ENCODE peak calls at places on chromosome X, in four cellular contexts. T, Q, X and P are unnamed samples. For H3K9me3, the result is how much of the 10 kb centered on the place peaks cover.

GRCh38 chrX:39753296-39753996 is 344.3 kb downstream of the BCOR start:
- DNase-seq in T (no peak), Q (no peak), X (peak), P (no peak)

GRCh38 chrX:80550722-80551121 is 130.5 kb downstream of the TENT5D start:
- DNase-seq in Q (no peak), X (no peak), T (no peak), P (no peak)

GRCh38 chrX:4263005-4263404 is 549.6 kb upstream of the PRKX start:
- DNase-seq in X (no peak), T (no peak), Q (no peak), P (no peak)

GRCh38 chrX:113391875-113392274 is 551.2 kb upstream of the AMOT start:
- DNase-seq in Q (peak), X (no peak), T (no peak), P (no peak)

GRCh38 chrX:30992381-30992904 is 79.4 kb downstream of the FTHL17 start:
- DNase-seq in T (no peak), Q (no peak), X (peak), P (no peak)

GRCh38 chrX:15790766-15791380 is 589 bp downstream of the ZRSR2 start:
- DNase-seq in X (peak), Q (no peak), T (no peak), P (no peak)

GRCh38 chrX:45070116-45071007 is 130.3 kb downstream of the DIPK2B start:
- DNase-seq in Q (no peak), X (no peak), T (no peak), P (no peak)

GRCh38 chrX:23802431-23802830 is 19.5 kb downstream of the SAT1 start:
- DNase-seq in Q (no peak), X (no peak), T (no peak), P (no peak)

GRCh38 chrX:50726296-50726695 is 87.7 kb downstream of the SHROOM4 start:
- DNase-seq in Q (no peak), T (no peak), X (no peak), P (no peak)

GRCh38 chrX:26032141-26032917 is 105.8 kb upstream of the MAGEB18 start:
- DNase-seq in X (no peak), T (no peak), Q (no peak), P (no peak)

GRCh38 chrX:41518841-41519220 is 71.7 kb downstream of the NYX start:
- DNase-seq in T (no peak), X (no peak), Q (no peak), P (no peak)

GRCh38 chrX:72027024-72027913 is 104.4 kb downstream of the RTL5 start:
- DNase-seq in T (no peak), X (no peak), Q (no peak), P (no peak)

GRCh38 chrX:119853449-119853848 is 686 bp upstream of the UPF3B start:
- DNase-seq in X (no peak), Q (no peak), T (no peak), P (no peak)

GRCh38 chrX:112731793-112732192 is 52.1 kb upstream of the LHFPL1 start:
- DNase-seq in T (no peak), Q (no peak), X (no peak), P (no peak)

GRCh38 chrX:50697691-50698090 is 116.3 kb downstream of the SHROOM4 start:
- DNase-seq in Q (no peak), X (no peak), T (no peak), P (no peak)

GRCh38 chrX:155009994-155010472 is 12.5 kb downstream of the F8 start:
- DNase-seq in Q (no peak), T (no peak), X (no peak), P (no peak)

GRCh38 chrX:13064599-13065143 is 20.3 kb upstream of the FAM9C start:
- DNase-seq in X (no peak), Q (no peak), T (no peak), P (no peak)

GRCh38 chrX:29617725-29618124 is 597.6 kb upstream of the MAGEB2 start:
- DNase-seq in T (no peak), Q (no peak), X (no peak), P (no peak)

GRCh38 chrX:79366888-79367749 is at the start of gene ITM2A:
- DNase-seq in X (peak), Q (peak), T (peak), P (no peak)

GRCh38 chrX:108219949-108220601 is 128.5 kb downstream of the ATG4A start:
- DNase-seq in T (no peak), X (no peak), Q (no peak), P (no peak)
- TF ChIP-seq POLR2AphosphoS5 in T (no peak), X (no peak), Q (no peak), P (no peak)

GRCh38 chrX:54570332-54570731 is 40.3 kb downstream of the GNL3L start:
- DNase-seq in T (no peak), X (no peak), Q (no peak), P (no peak)
- H3K9me3 ChIP-seq in T (under half), X (under half), Q (under half), P (under half)

DNA sequence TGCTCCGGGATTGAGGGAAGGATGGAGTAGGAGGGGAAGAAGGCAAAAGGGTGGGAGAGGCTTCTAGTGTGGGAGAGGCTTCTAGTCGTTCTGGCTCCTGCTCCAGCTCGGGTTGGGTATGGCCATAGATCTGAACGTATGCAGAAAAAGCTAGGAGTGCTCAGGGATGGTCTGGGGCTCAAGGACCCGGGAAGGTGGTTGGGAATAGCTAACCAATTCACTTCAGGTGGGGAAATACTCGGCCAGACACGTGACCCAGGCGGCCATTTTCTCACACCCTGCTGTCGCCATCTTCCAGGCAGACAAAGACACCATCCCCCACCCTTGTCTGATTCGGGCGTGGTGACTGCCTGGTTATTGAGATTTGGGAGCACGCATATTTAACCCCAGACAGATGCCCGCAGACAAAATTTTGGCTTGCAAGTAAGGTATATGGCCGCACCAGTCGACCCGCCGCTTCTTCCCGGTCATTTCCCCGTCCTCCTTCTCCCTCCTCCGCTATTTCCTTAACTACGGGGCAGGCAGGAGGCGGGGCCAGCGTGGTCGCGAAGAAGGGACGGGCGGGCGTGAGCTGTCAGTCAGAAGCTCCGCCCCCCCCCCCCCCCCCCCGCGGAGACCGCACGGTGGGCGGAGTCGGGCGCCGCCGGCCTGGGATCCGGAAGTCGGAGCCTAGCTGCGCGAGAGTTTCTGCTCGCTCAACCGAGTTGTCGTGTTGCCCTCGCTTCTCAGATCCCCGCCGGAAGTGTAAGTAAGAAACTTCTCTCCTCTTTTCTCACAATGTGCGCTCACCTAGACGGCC is at the start of gene GNL3L:
- DNase-seq in X (peak), T (peak), Q (peak), P (peak)
- TF ChIP-seq POLR2A in X (no peak), T (no peak), Q (no peak), P (no peak)

GRCh38 chrX:16920116-16920515 is 26.3 kb upstream of the REPS2 start:
- DNase-seq in X (no peak), Q (no peak), T (no peak), P (no peak)

GRCh38 chrX:16918979-16919378 is 27.5 kb upstream of the REPS2 start:
- DNase-seq in T (no peak), Q (no peak), X (no peak), P (no peak)

GRCh38 chrX:16923157-16923556 is 23.3 kb upstream of the REPS2 start:
- DNase-seq in Q (no peak), X (no peak), T (no peak), P (no peak)

GRCh38 chrX:16930392-16930791 is 16.1 kb upstream of the REPS2 start:
- DNase-seq in Q (no peak), T (no peak), X (no peak), P (no peak)

DNA sequence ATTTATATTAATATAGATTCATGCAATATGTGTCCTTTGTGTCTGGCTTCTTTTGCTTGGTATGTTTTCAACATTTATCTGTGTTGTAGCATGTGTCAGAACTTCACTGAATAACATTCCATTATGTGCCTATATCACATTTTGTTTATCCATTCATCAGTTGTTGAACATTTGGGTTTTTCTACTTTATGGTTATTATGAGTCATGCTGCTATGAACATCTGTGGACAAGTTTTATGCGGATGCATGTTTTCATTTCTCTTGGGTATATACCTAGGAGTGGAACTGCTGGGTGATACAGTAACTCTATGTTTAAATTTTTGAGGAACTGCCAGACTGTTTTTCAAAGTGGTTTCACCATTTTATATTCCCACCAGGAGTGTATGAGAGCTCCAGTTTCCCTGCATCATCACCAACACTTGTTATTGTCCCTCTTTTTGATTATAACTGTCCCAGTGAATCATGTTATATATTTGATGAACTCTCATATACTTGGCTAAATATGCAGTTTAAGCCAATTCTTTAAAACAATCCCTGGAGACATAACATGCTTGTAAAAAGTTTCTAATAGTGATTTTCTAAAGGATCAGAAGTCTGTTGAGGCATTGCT is 21.7 kb upstream of the REPS2 start:
- DNase-seq in X (no peak), Q (no peak), T (no peak), P (no peak)
- TF ChIP-seq POLR2AphosphoS5 in X (no peak), Q (no peak), T (no peak), P (no peak)